ENCODE peak calls at places on chromosomes 6 and 20, in nine cellular contexts. D is activated gamma-delta T cell treated with Interleukin-2 at 50 U/mL for 16 hours; G is ELR; K is ELF-1; M is WERI-Rb-1; W is effector CD4-positive, alpha-beta T cell; V is pancreas; O is Panc1; P is cardiac muscle cell. E is an unnamed sample.

GRCh38 chr6:29294499-29294914 is 7.0 kb upstream of the OR14J1 start:
- DNase-seq in D (no peak), G (peak; percentile 3), K (no peak), M (no peak), W (no peak), V (no peak), O (no peak), P (no peak), E (no peak)

GRCh38 chr6:158287047-158287446 is 25.2 kb upstream of the TULP4 start:
- DNase-seq in D (no peak), G (no peak), K (no peak), M (no peak), W (no peak), V (no peak), O (no peak), P (no peak), E (no peak)

GRCh38 chr20:400451-401275 is 7.4 kb upstream of the RBCK1 start:
- DNase-seq in D (no peak), G (no peak), K (no peak), M (no peak), W (no peak), V (no peak), O (no peak), P (no peak), E (no peak)

GRCh38 chr6:7479801-7480266 is 61.6 kb upstream of the DSP start:
- DNase-seq in D (no peak), G (peak; percentile 20), K (no peak), M (no peak), W (no peak), V (peak; percentile 56), O (no peak), P (peak; percentile 84), E (no peak)

GRCh38 chr6:22848121-22848520 is 278.8 kb downstream of the HDGFL1 start:
- DNase-seq in D (no peak), G (no peak), K (no peak), M (no peak), W (no peak), V (no peak), O (no peak), P (no peak), E (no peak)

GRCh38 chr6:95099410-95099809 is 477.9 kb upstream of the MANEA start:
- DNase-seq in D (no peak), G (no peak), K (no peak), M (no peak), W (no peak), V (no peak), O (no peak), P (no peak), E (no peak)

GRCh38 chr6:28884423-28885148 is 39.2 kb downstream of the TRIM27 start:
- DNase-seq in D (peak; percentile 73), G (no peak), K (no peak), M (peak; percentile 43), W (peak; percentile 46), V (no peak), O (no peak), P (no peak), E (no peak)

GRCh38 chr6:4931530-4932505 is 72.0 kb downstream of the RPP40 start:
- DNase-seq in D (no peak), G (peak; percentile 21), K (peak; percentile 63), M (no peak), W (no peak), V (no peak), O (no peak), P (peak; percentile 20), E (peak; percentile 58)

GRCh38 chr6:18101271-18101670 is 21.2 kb downstream of the NHLRC1 start:
- DNase-seq in D (no peak), G (peak; percentile 61), K (no peak), M (no peak), W (no peak), V (no peak), O (no peak), P (no peak), E (no peak)

GRCh38 chr20:25654487-25654886 is 30.7 kb upstream of the NANP start:
- DNase-seq in D (no peak), G (no peak), K (no peak), M (no peak), W (no peak), V (no peak), O (no peak), P (no peak), E (no peak)

GRCh38 chr6:2245954-2246863 is 804 bp upstream of the GMDS start:
- DNase-seq in D (peak; percentile 32), G (peak; percentile 63), K (peak; percentile 65), M (peak; percentile 77), W (peak; percentile 47), V (peak; percentile 96), O (peak; percentile 35), P (peak; percentile 43), E (peak; percentile 79)

GRCh38 chr20:12723811-12724210 is 285.0 kb upstream of the SPTLC3 start:
- DNase-seq in D (no peak), G (no peak), K (no peak), M (no peak), W (no peak), V (no peak), O (no peak), P (no peak), E (no peak)

GRCh38 chr6:41732601-41733348 is 2.6 kb downstream of the TFEB start:
- DNase-seq in D (peak; percentile 55), G (no peak), K (peak; percentile 63), M (no peak), W (peak; percentile 54), V (no peak), O (no peak), P (no peak), E (no peak)

GRCh38 chr20:49272654-49273053 is 5.2 kb downstream of the ZNFX1 start:
- DNase-seq in D (no peak), G (no peak), K (no peak), M (no peak), W (no peak), V (no peak), O (no peak), P (no peak), E (no peak)

GRCh38 chr6:96001891-96002575 is 13.7 kb upstream of the FUT9 start:
- DNase-seq in D (no peak), G (no peak), K (no peak), M (no peak), W (no peak), V (no peak), O (no peak), P (no peak), E (no peak)

GRCh38 chr6:90131614-90132423 is 164.8 kb downstream of the BACH2 start:
- DNase-seq in D (no peak), G (no peak), K (no peak), M (no peak), W (no peak), V (no peak), O (no peak), P (peak; percentile 8), E (no peak)

GRCh38 chr20:36950432-36951197 is 893 bp downstream of the SAMHD1 start:
- DNase-seq in D (peak; percentile 35), G (peak; percentile 82), K (peak; percentile 44), M (peak; percentile 10), W (peak; percentile 27), V (peak; percentile 23), O (no peak), P (peak; percentile 52), E (no peak)

GRCh38 chr6:81844686-81845085 is 92.2 kb upstream of the TENT5A start:
- DNase-seq in D (no peak), G (no peak), K (no peak), M (no peak), W (no peak), V (no peak), O (no peak), P (peak; percentile 50), E (no peak)

GRCh38 chr20:58150772-58151171 is 77.7 kb downstream of the ANKRD60 start:
- DNase-seq in D (no peak), G (no peak), K (peak; percentile 50), M (no peak), W (no peak), V (peak; percentile 16), O (no peak), P (no peak), E (no peak)

GRCh38 chr20:43974665-43975064 is 60.0 kb downstream of the TOX2 start:
- DNase-seq in D (no peak), G (no peak), K (no peak), M (no peak), W (no peak), V (no peak), O (no peak), P (no peak), E (peak; percentile 10)

GRCh38 chr6:169427856-169428255 is 174.2 kb upstream of the THBS2 start:
- DNase-seq in D (no peak), G (peak; percentile 71), K (peak; percentile 60), M (no peak), W (no peak), V (no peak), O (no peak), P (peak; percentile 82), E (no peak)

GRCh38 chr6:100202417-100203194 is 208.6 kb upstream of the MCHR2 start:
- DNase-seq in D (no peak), G (peak; percentile 98), K (no peak), M (no peak), W (no peak), V (no peak), O (no peak), P (peak; percentile 95), E (no peak)

GRCh38 chr6:155895641-155896040 is 440.0 kb upstream of the NOX3 start:
- DNase-seq in D (no peak), G (peak; percentile 13), K (no peak), M (no peak), W (no peak), V (no peak), O (no peak), P (no peak), E (no peak)

GRCh38 chr6:33248643-33248931 is 23.1 kb downstream of the VPS52 start:
- DNase-seq in D (no peak), G (peak; percentile 69), K (no peak), M (no peak), W (no peak), V (no peak), O (no peak), P (peak; percentile 61), E (no peak)

GRCh38 chr6:100078509-100078908 is 84.5 kb upstream of the MCHR2 start:
- DNase-seq in D (no peak), G (peak; percentile 62), K (peak; percentile 46), M (no peak), W (no peak), V (no peak), O (no peak), P (peak; percentile 41), E (peak; percentile 72)